ENCODE peak calls at places on chromosomes 12 and 14, in six cellular contexts. Y is WERI-Rb-1, S is heart right ventricle, H is heart left ventricle, R is lower lobe of right lung, K is tibial artery. B is an unnamed sample. For H3K27me3 and H3K9me3, the result is how much of the 10 kb centered on the place peaks cover.

GRCh38 chr12:131940121-131940520 is 9.6 kb upstream of the EP400 start:
- DNase-seq in Y (no peak), S (no peak), H (no peak), R (peak), K (no peak), B (no peak)

GRCh38 chr12:122949816-122950215 is 16.4 kb downstream of the ABCB9 start:
- DNase-seq in Y (no peak), S (no peak), H (no peak), R (no peak), K (no peak), B (no peak)

GRCh38 chr12:22459872-22460490 is 84.4 kb downstream of the C2CD5 start:
- DNase-seq in Y (peak), S (no peak), H (no peak), R (no peak), K (no peak), B (no peak)

GRCh38 chr12:86719381-86719780 is 463.2 kb upstream of the MGAT4C start:
- DNase-seq in Y (no peak), S (no peak), H (no peak), R (no peak), K (no peak), B (no peak)

GRCh38 chr14:104357689-104358527 is 219.5 kb downstream of the KIF26A start:
- DNase-seq in Y (peak), S (no peak), H (no peak), R (peak), K (peak), B (no peak)

GRCh38 chr12:75438052-75438754 is 42.4 kb upstream of the GLIPR1 start:
- DNase-seq in Y (no peak), S (no peak), H (no peak), R (no peak), K (peak), B (no peak)

GRCh38 chr12:123726244-123726643 is 14.1 kb downstream of the ATP6V0A2 start:
- DNase-seq in Y (no peak), S (no peak), H (no peak), R (no peak), K (no peak), B (no peak)

GRCh38 chr14:30855345-30856037 is 18.9 kb upstream of the COCH start:
- DNase-seq in Y (no peak), S (no peak), H (no peak), R (no peak), K (no peak), B (no peak)

GRCh38 chr12:105982022-105982421 is 156.7 kb downstream of the NUAK1 start:
- DNase-seq in Y (no peak), S (peak), H (peak), R (peak), K (no peak), B (no peak)

GRCh38 chr12:60335765-60336164 is 739.9 kb downstream of the SLC16A7 start:
- DNase-seq in Y (no peak), S (no peak), H (no peak), R (no peak), K (no peak), B (no peak)

GRCh38 chr14:23562822-23563472 is 4.6 kb downstream of the AP1G2 start:
- DNase-seq in Y (peak), S (no peak), H (no peak), R (no peak), K (no peak), B (peak)

GRCh38 chr12:288687-289086 is 26.1 kb upstream of the SLC6A13 start:
- DNase-seq in Y (no peak), S (no peak), H (peak), R (no peak), K (no peak), B (no peak)

GRCh38 chr14:30848449-30849240 is 25.7 kb upstream of the COCH start:
- DNase-seq in Y (no peak), S (no peak), H (no peak), R (no peak), K (no peak), B (no peak)

GRCh38 chr12:1907652-1908611 is 10.5 kb downstream of the CACNA2D4 start:
- DNase-seq in Y (no peak), S (no peak), H (no peak), R (peak), K (no peak), B (no peak)

GRCh38 chr12:123242083-123242904 is 9.1 kb downstream of the MTRFR start:
- DNase-seq in Y (no peak), S (no peak), H (no peak), R (no peak), K (no peak), B (peak)

GRCh38 chr14:56195727-56196126 is 77.5 kb downstream of the PELI2 start:
- DNase-seq in Y (peak), S (peak), H (peak), R (no peak), K (no peak), B (no peak)

GRCh38 chr14:81219821-81220487 is 805 bp downstream of the GTF2A1 start:
- DNase-seq in Y (peak), S (peak), H (peak), R (peak), K (peak), B (peak)

GRCh38 chr12:12194206-12194605 is 72.6 kb downstream of the LRP6 start:
- DNase-seq in Y (no peak), S (no peak), H (no peak), R (no peak), K (no peak), B (no peak)

GRCh38 chr12:62925680-62926079 is 9.3 kb downstream of the PPM1H start:
- DNase-seq in Y (no peak), S (no peak), H (no peak), R (no peak), K (no peak), B (no peak)

GRCh38 chr12:34390846-34391700 is 368.8 kb downstream of the ALG10 start:
- DNase-seq in Y (no peak), S (no peak), H (no peak), R (peak), K (peak), B (no peak)

DNA sequence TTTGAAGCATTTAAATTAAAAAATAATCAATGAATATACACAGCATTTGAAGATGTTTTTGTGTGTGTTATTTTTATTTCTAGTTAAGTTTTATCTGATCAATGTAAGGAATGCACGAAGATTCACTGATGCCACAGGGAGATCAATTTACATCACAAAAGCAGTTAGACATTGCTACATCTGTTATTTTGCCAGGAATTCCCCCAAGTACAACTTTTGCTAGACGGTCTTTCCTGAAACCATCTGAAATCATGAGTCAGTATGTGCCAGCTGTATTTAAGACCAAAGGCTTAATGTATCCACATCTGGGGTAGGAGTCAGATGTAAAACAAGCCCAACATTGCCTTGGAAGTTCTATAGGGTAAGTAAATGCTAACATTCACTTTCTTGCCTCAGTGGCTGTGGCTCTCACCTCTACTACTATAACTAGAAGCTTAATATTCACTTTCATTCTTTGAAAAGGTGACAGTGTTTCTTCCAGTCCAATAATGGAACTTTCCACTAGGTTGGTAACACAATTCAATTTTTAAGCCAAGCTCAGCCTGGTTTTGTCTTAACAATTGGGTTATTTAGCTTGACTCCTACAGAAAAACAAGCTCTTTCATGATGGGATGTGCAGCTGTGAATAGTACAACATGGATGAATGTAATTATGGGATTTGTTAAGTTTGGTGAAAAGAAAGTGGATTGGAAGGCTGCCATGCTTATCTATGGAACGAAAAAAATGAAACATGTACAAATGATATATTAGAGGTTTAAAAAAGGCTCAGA is 385.4 kb upstream of the TMEM132C start:
- DNase-seq in Y (no peak), S (no peak), H (no peak), R (no peak), K (no peak), B (no peak)
- H3K27me3 ChIP-seq in Y (under half), S (under half), H (under half), R (under half), K (under half), B (under half)

DNA sequence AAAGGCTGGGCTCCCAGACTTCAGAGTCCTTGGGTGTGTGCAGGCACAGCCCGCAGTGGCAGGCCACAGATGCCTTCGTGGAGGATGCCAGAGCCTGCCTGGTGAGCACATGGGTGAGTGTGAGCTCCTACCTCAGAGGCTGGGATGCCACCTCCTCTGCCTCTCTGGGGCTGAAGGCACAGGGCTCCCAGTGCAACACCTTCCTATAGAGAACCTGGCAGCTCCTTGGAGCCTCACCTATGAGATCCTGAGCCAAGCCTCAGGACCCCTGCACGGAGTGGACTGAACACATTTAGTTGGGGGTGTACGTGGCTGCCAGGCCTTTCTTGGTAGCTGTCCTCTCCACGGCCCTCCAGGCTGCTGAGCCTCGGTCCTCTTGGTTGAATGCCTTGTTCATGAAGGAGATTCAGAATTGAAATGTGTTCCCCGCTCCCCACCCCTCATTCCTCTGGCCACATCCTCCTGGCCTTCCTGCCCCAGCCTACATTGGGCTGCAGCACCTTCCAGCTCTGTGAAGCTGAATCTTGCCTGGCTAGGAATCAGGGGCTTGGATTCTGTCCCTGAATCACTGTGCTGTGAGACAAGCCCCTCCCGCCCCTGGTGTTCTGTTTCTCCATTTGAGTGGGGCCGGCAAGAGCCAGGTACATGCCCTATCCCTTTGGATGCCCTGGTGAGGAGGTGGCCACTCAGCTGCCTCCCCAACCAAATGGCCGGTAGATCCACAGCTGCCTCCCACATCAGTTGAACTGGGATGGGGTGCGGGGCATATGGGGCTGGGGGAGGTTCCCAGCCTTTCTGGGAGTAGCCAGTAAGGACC is 38.7 kb upstream of the TRAF3 start:
- DNase-seq in Y (no peak), S (no peak), H (no peak), R (no peak), K (no peak), B (no peak)
- H3K9me3 ChIP-seq in Y (under half), S (under half), H (under half), R (under half), K (under half), B (under half)

GRCh38 chr12:48929551-48929950 is 4.3 kb upstream of the FKBP11 start:
- DNase-seq in Y (no peak), S (no peak), H (no peak), R (no peak), K (no peak), B (no peak)

GRCh38 chr12:48924617-48925217 is 575 bp downstream of the FKBP11 start:
- DNase-seq in Y (peak), S (peak), H (peak), R (peak), K (peak), B (peak)

GRCh38 chr12:48925218-48925871 is at the start of gene FKBP11:
- DNase-seq in Y (peak), S (peak), H (peak), R (peak), K (peak), B (peak)

GRCh38 chr12:48930475-48930874 is 5.2 kb upstream of the FKBP11 start:
- DNase-seq in Y (no peak), S (no peak), H (no peak), R (no peak), K (no peak), B (no peak)

DNA sequence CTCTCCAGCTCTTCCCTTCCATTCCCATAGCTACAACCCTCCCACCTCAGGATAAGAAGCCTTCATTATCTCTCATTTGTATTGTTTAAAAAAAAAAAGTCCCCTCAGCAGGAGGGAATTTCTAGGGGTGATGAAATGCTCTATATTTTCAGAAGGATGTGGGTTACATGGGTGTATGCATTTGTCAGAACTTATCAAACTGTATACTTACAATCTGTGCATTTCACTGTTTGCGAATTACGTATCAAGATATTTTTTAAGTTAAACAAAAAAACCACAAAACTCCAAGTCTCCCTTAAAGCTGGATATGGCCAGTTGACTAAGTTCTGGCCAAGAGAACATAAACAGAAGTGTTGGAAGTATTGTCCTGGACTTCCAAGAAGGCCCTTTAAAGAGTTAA is 2.0 kb upstream of the FKBP11 start:
- DNase-seq in Y (no peak), S (no peak), H (no peak), R (no peak), K (no peak), B (no peak)
- TF ChIP-seq CTCF in Y (no peak), S (no peak), H (no peak), R (no peak), K (no peak), B (no peak)

DNA sequence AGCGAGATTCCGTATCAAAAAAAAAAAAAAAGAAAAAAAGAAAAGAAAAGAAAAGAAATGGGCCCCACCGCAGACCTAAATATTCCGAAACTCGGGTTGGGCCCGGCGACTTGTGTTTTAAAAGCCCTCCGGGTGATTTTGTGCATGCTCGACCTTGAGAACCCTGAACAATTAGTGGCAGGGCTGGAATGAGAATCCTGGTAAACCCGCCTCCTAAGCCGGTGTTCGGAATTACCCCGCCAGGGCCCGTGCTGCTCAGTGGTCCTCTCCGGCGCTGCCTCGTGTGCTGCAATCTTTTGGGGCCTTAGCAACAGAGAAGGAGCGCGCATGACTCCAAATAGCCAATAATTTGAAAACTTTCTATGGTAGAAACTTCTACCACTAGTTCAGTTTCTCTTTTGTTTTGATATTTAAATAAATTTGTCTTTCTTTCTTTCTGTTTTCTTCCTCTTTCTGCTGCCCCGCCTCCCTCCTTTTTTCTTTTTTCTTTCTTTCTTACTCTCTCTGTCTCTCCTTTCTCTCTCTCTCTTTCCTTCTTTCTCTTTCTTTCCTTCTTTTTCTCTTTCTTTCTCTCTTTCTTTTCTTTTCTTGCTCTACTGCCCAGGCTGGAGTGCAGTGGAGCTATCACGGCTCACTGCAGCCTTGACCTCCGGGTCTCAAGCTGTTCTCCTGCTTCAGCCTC is 1.5 kb upstream of the GALNT6 start:
- DNase-seq in Y (peak), S (no peak), H (no peak), R (no peak), K (no peak), B (no peak)
- H3K27me3 ChIP-seq in Y (under half), S (under half), H (under half), R (under half), K (under half), B (under half)

GRCh38 chr14:101083564-101084435 is 180.3 kb upstream of the RTL1 start:
- DNase-seq in Y (peak), S (no peak), H (no peak), R (no peak), K (peak), B (no peak)

GRCh38 chr14:101080922-101081593 is 177.5 kb upstream of the RTL1 start:
- DNase-seq in Y (no peak), S (no peak), H (no peak), R (no peak), K (no peak), B (no peak)

GRCh38 chr14:101082436-101083384 is 179.2 kb upstream of the RTL1 start:
- DNase-seq in Y (no peak), S (no peak), H (no peak), R (no peak), K (peak), B (no peak)

GRCh38 chr14:101084436-101084826 is 180.9 kb upstream of the RTL1 start:
- DNase-seq in Y (no peak), S (no peak), H (no peak), R (no peak), K (peak), B (no peak)

DNA sequence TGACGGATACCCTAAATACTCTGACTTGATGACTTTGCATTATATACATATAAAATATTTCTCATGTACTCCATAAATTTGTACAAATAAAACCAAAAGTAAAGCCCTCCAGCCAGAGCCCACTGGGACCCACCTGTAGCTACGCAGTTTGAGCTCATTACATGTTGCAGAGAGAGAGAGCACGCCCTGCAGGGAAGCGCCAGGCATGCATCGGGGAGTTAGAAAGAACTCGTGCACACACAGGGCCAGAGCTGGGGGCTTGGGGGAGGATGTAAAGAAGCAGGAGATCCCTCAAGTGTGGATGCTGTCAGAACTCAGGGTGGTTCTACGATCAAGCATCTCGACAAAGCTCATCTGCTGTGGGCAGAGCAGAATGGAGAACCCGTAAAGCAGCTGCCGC is 178.5 kb upstream of the RTL1 start:
- DNase-seq in Y (no peak), S (no peak), H (no peak), R (no peak), K (no peak), B (no peak)
- H3K9me3 ChIP-seq in Y (under half), S (under half), H (under half), R (under half), K (under half), B (under half)

DNA sequence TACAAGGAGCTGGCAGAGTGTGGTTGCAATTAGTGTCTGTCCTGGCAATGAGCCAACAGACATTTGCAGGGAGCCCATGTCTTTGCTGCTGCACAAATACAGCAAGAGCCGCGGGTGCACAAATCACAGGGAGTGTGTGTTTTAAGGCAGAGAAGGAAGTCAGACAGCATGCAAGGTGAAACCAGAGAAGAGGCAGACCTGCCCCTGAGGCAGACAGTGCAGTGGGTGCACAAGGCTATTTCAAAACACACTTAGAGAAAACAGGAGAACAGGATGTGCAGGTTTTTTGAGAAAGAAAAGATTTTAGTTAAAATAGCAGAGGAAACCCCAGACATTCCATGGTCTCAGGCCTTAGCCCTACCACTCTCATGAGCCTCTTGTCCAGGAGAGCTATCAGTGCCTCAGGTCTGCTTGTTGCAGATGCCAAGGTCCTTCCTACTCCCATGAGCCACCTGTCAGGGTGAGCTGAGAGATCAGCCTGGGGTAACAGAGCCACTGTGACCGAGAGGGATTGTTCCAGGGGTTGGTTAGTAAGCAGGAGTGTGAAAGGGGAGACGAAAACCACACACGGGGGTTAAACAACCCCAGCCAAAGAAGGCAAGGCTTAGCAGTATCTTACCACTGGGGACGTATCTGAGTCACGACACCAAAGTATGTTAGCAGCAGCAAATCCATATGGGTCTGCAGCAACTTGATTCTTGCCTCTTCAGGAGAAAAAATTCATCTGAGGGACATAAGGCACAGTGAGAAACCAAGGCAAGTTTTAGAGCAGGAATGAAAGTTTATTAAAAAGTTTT is 78.1 kb downstream of the C14orf132 start:
- DNase-seq in Y (no peak), S (no peak), H (no peak), R (no peak), K (no peak), B (no peak)
- TF ChIP-seq CTCF in Y (no peak), S (no peak), H (no peak), R (no peak), K (no peak), B (no peak)

GRCh38 chr12:130526813-130527212 is 189.1 kb downstream of the PIWIL1 start:
- DNase-seq in Y (no peak), S (peak), H (no peak), R (no peak), K (no peak), B (no peak)
- H3K27me3 ChIP-seq in Y (under half), S (under half), H (under half), R (under half), K (under half), B (under half)